ENCODE peak calls at places on chromosomes 16 and 17, in five cellular contexts. One of them, this sample, is unnamed.

GRCh38 chr16:4500283-4500682 is 24.1 kb downstream of the HMOX2 start:
- DNase-seq in H1: no peak
- DNase-seq in fibroblast of pulmonary artery: peak; percentile 85
- DNase-seq in left ventricle myocardium inferior: no peak
- DNase-seq in Peyer's patch: no peak
- DNase-seq in this sample: peak; percentile 88

GRCh38 chr16:234468-235305 is at the start of gene FAM234A:
- DNase-seq in H1: peak; percentile 68
- DNase-seq in fibroblast of pulmonary artery: peak; percentile 91
- DNase-seq in left ventricle myocardium inferior: peak; percentile 93
- DNase-seq in Peyer's patch: peak; percentile 96
- DNase-seq in this sample: peak; percentile 98

GRCh38 chr16:22177968-22178934 is 15.9 kb downstream of the SDR42E2 start:
- DNase-seq in H1: no peak
- DNase-seq in fibroblast of pulmonary artery: no peak
- DNase-seq in left ventricle myocardium inferior: no peak
- DNase-seq in Peyer's patch: no peak
- DNase-seq in this sample: no peak

GRCh38 chr17:32157225-32157624 is 14.9 kb downstream of the RHOT1 start:
- DNase-seq in H1: no peak
- DNase-seq in fibroblast of pulmonary artery: peak; percentile 47
- DNase-seq in left ventricle myocardium inferior: no peak
- DNase-seq in Peyer's patch: no peak
- DNase-seq in this sample: peak; percentile 22

GRCh38 chr17:82966415-82966814 is 113.0 kb upstream of the METRNL start:
- DNase-seq in H1: no peak
- DNase-seq in fibroblast of pulmonary artery: no peak
- DNase-seq in left ventricle myocardium inferior: no peak
- DNase-seq in Peyer's patch: peak; percentile 8
- DNase-seq in this sample: no peak

GRCh38 chr17:6528557-6528956 is 27.8 kb downstream of the PITPNM3 start:
- DNase-seq in H1: no peak
- DNase-seq in fibroblast of pulmonary artery: no peak
- DNase-seq in left ventricle myocardium inferior: no peak
- DNase-seq in Peyer's patch: peak; percentile 15
- DNase-seq in this sample: no peak

GRCh38 chr16:81796035-81796434 is 16.9 kb downstream of the PLCG2 start:
- DNase-seq in H1: no peak
- DNase-seq in fibroblast of pulmonary artery: no peak
- DNase-seq in left ventricle myocardium inferior: no peak
- DNase-seq in Peyer's patch: no peak
- DNase-seq in this sample: no peak

GRCh38 chr17:79993390-79994221 is 42.1 kb downstream of the TBC1D16 start:
- DNase-seq in H1: peak; percentile 41
- DNase-seq in fibroblast of pulmonary artery: peak; percentile 89
- DNase-seq in left ventricle myocardium inferior: peak; percentile 81
- DNase-seq in Peyer's patch: peak; percentile 69
- DNase-seq in this sample: peak; percentile 84

GRCh38 chr17:46742539-46743270 is 75.8 kb downstream of the WNT3 start:
- DNase-seq in H1: no peak
- DNase-seq in fibroblast of pulmonary artery: peak; percentile 88
- DNase-seq in left ventricle myocardium inferior: no peak
- DNase-seq in Peyer's patch: no peak
- DNase-seq in this sample: peak; percentile 59